ENCODE peak calls at places on chromosomes 4 and X, in six cellular contexts. V, N, E, I, R and Z are unnamed samples.

GRCh38 chr4:170089743-170090666 is at the start of gene AADAT:
- DNase-seq in E (peak), I (peak), N (peak), V (peak), R (peak), Z (peak)

GRCh38 chr4:10620935-10621488 is 63.6 kb downstream of the CLNK start:
- DNase-seq in I (no peak), N (no peak), E (no peak), R (no peak), V (no peak), Z (peak)

GRCh38 chr4:102535398-102536082 is 34.4 kb downstream of the NFKB1 start:
- DNase-seq in R (no peak), N (peak), E (no peak), V (no peak), I (no peak), Z (no peak)

GRCh38 chr4:654871-655734 is 19.0 kb downstream of the ATP5ME start:
- DNase-seq in V (no peak), N (no peak), R (no peak), I (no peak), E (no peak), Z (no peak)

GRCh38 chrX:103651374-103651773 is 22.6 kb downstream of the TCEAL1 start:
- DNase-seq in E (no peak), V (no peak), I (no peak), N (no peak), R (no peak), Z (no peak)

GRCh38 chr4:75561789-75562188 is 5.9 kb downstream of the ODAPH start:
- DNase-seq in I (no peak), R (no peak), N (no peak), E (no peak), V (no peak), Z (no peak)

GRCh38 chr4:5708171-5708828 is at the start of gene EVC2:
- DNase-seq in E (peak), V (no peak), N (peak), R (peak), I (peak), Z (no peak)

GRCh38 chrX:134840370-134840769 is 150.4 kb upstream of the SMIM10 start:
- DNase-seq in N (no peak), E (no peak), R (no peak), I (no peak), V (no peak), Z (no peak)

GRCh38 chrX:51893931-51894696 is 691 bp downstream of the MAGED1 start:
- DNase-seq in E (no peak), N (peak), I (peak), V (no peak), R (no peak), Z (no peak)

GRCh38 chrX:116230136-116230886 is 59.8 kb downstream of the AGTR2 start:
- DNase-seq in R (no peak), I (no peak), E (no peak), V (no peak), N (no peak), Z (no peak)